ENCODE peak calls at places on chromosomes 6 and 20, in eight cellular contexts. K is fibroblast of pulmonary artery; D is left colon; A is ureter; O is CD8-positive, alpha-beta memory T cell; E is AG04449; M is adrenal gland; I is NAMALWA. R is an unnamed sample.

GRCh38 chr6:12354499-12354898 is 64.3 kb downstream of the EDN1 start:
- DNase-seq in D (no peak), O (no peak), M (peak), I (peak), E (peak), A (peak), K (peak), R (no peak)

GRCh38 chr6:38413097-38413800 is 226.5 kb downstream of the BTBD9 start:
- DNase-seq in I (no peak), K (no peak), A (no peak), O (no peak), E (no peak), M (no peak), D (no peak), R (no peak)

GRCh38 chr6:114747995-114748625 is 405.3 kb upstream of the HS3ST5 start:
- DNase-seq in D (peak), O (no peak), E (peak), M (peak), A (peak), I (peak), K (peak), R (peak)

GRCh38 chr6:25088513-25088912 is 152.8 kb upstream of the RIPOR2 start:
- DNase-seq in M (no peak), O (no peak), I (no peak), E (no peak), K (peak), A (no peak), D (no peak), R (peak)

GRCh38 chr20:62564456-62565245 is 77.7 kb upstream of the SLCO4A1 start:
- DNase-seq in K (no peak), E (no peak), M (no peak), I (no peak), D (no peak), O (no peak), A (no peak), R (no peak)

GRCh38 chr20:58718729-58719128 is 26.1 kb downstream of the NPEPL1 start:
- DNase-seq in D (no peak), A (no peak), M (peak), I (no peak), O (no peak), E (no peak), K (no peak), R (no peak)

GRCh38 chr20:38645980-38646858 is 44.6 kb downstream of the ARHGAP40 start:
- DNase-seq in D (peak), I (peak), K (peak), M (peak), E (no peak), O (peak), A (peak), R (peak)

GRCh38 chr6:45305546-45305945 is 22.6 kb upstream of the RUNX2 start:
- DNase-seq in D (no peak), M (no peak), I (no peak), A (no peak), E (no peak), K (no peak), O (no peak), R (no peak)

GRCh38 chr6:169185011-169185521 is 68.6 kb downstream of the THBS2 start:
- DNase-seq in D (no peak), E (no peak), A (no peak), M (peak), K (no peak), I (no peak), O (no peak), R (no peak)

GRCh38 chr6:145235207-145235606 is 500.1 kb downstream of the EPM2A start:
- DNase-seq in D (no peak), M (no peak), K (no peak), I (no peak), E (peak), O (no peak), A (no peak), R (no peak)

GRCh38 chr20:31593221-31594001 is 11.7 kb upstream of the ID1 start:
- DNase-seq in E (no peak), O (no peak), A (peak), D (peak), K (peak), I (no peak), M (no peak), R (no peak)

GRCh38 chr20:36950432-36951197 is 893 bp downstream of the SAMHD1 start:
- DNase-seq in A (no peak), D (no peak), K (peak), M (no peak), I (peak), O (peak), E (no peak), R (peak)